ENCODE peak calls at places on chromosomes 16 and 17, in four cellular contexts. U, F, S and N are unnamed samples.

GRCh38 chr17:42428141-42428944 is 5.3 kb upstream of the CAVIN1 start:
- DNase-seq in S (peak), F (peak), U (peak), N (no peak)

GRCh38 chr17:77320046-77320445 is 179.3 kb downstream of the SEC14L1 start:
- DNase-seq in F (peak), U (no peak), S (peak), N (no peak)

GRCh38 chr16:1181715-1182671 is 29.1 kb downstream of the CACNA1H start:
- DNase-seq in S (peak), U (peak), F (peak), N (peak)

GRCh38 chr16:59478806-59479205 is 744.7 kb upstream of the GOT2 start:
- DNase-seq in S (peak), U (peak), F (no peak), N (peak)

GRCh38 chr17:17435323-17435722 is 41.5 kb upstream of the MED9 start:
- DNase-seq in U (peak), F (peak), S (no peak), N (peak)

GRCh38 chr17:9472541-9472940 is 103.1 kb downstream of the STX8 start:
- DNase-seq in U (peak), F (peak), S (no peak), N (no peak)

GRCh38 chr16:86059253-86060171 is 160.6 kb downstream of the IRF8 start:
- DNase-seq in U (no peak), F (peak), S (no peak), N (no peak)

GRCh38 chr17:15436399-15437369 is 30.7 kb downstream of the CDRT4 start:
- DNase-seq in F (peak), S (no peak), U (peak), N (peak)

GRCh38 chr16:81403601-81404391 is 40.8 kb upstream of the CMIP start:
- DNase-seq in S (peak), U (peak), F (peak), N (peak)

GRCh38 chr16:4868046-4868445 is 20.8 kb downstream of the UBN1 start:
- DNase-seq in S (no peak), F (no peak), U (no peak), N (no peak)

GRCh38 chr17:44071198-44071520 is 624 bp downstream of the G6PC3 start:
- DNase-seq in S (no peak), F (peak), U (no peak), N (no peak)

GRCh38 chr17:63826468-63827001 is 696 bp upstream of the PSMC5 start:
- DNase-seq in S (no peak), F (peak), U (no peak), N (peak)

GRCh38 chr16:55048745-55049144 is 118.1 kb downstream of the IRX5 start:
- DNase-seq in S (no peak), F (no peak), U (no peak), N (no peak)

GRCh38 chr16:84344781-84345180 is 23.6 kb upstream of the ATP2C2 start:
- DNase-seq in F (no peak), S (no peak), U (no peak), N (no peak)

GRCh38 chr16:58413359-58413758 is 21.1 kb downstream of the GINS3 start:
- DNase-seq in U (no peak), F (no peak), S (no peak), N (no peak)

GRCh38 chr17:44932526-44933097 is 15.0 kb downstream of the KIF18B start:
- DNase-seq in U (no peak), F (no peak), S (no peak), N (no peak)

GRCh38 chr17:36901506-36901905 is 35.8 kb upstream of the LHX1 start:
- DNase-seq in S (peak), F (peak), U (no peak), N (no peak)

GRCh38 chr16:50247123-50247905 is 19.0 kb upstream of the ADCY7 start:
- DNase-seq in S (no peak), F (no peak), U (no peak), N (no peak)
- H3K4me2 ChIP-seq in S (no peak), F (no peak), U (no peak), N (peak)

GRCh38 chr17:68612228-68612922 is 11.2 kb upstream of the FAM20A start:
- DNase-seq in S (no peak), F (no peak), U (no peak), N (no peak)

GRCh38 chr17:68612923-68613292 is 11.7 kb upstream of the FAM20A start:
- DNase-seq in F (no peak), S (no peak), U (no peak), N (peak)

GRCh38 chr17:68614718-68615117 is 13.6 kb upstream of the FAM20A start:
- DNase-seq in F (no peak), U (no peak), S (no peak), N (peak)

GRCh38 chr17:68613739-68614298 is 12.7 kb upstream of the FAM20A start:
- DNase-seq in F (peak), S (peak), U (peak), N (peak)

GRCh38 chr17:68616334-68616733 is 15.2 kb upstream of the FAM20A start:
- DNase-seq in S (no peak), F (no peak), U (no peak), N (no peak)
- H2AFZ ChIP-seq in S (no peak), F (no peak), U (no peak), N (no peak)

GRCh38 chr16:64312292-64312691 is 809.6 kb downstream of the CDH11 start:
- DNase-seq in S (no peak), F (no peak), U (no peak), N (no peak)
- H3K4me2 ChIP-seq in S (no peak), F (no peak), U (no peak), N (no peak)

GRCh38 chr17:323721-324139 is 28.9 kb downstream of the RPH3AL start:
- DNase-seq in S (no peak), F (no peak), U (no peak), N (no peak)

GRCh38 chr17:321386-321941 is 31.1 kb downstream of the RPH3AL start:
- DNase-seq in S (no peak), U (no peak), F (no peak), N (no peak)

GRCh38 chr17:322006-322780 is 30.4 kb downstream of the RPH3AL start:
- DNase-seq in U (no peak), F (no peak), S (no peak), N (no peak)

GRCh38 chr17:324151-324571 is 28.4 kb downstream of the RPH3AL start:
- DNase-seq in S (no peak), U (no peak), F (no peak), N (no peak)

GRCh38 chr17:323181-323580 is 29.4 kb downstream of the RPH3AL start:
- DNase-seq in U (no peak), S (no peak), F (no peak), N (no peak)
- H2AFZ ChIP-seq in U (no peak), S (no peak), F (no peak), N (no peak)

GRCh38 chr16:23861874-23862273 is 26.1 kb downstream of the PRKCB start:
- DNase-seq in F (no peak), U (no peak), S (no peak), N (no peak)

GRCh38 chr16:23857901-23858300 is 22.1 kb downstream of the PRKCB start:
- DNase-seq in U (no peak), S (no peak), F (no peak), N (no peak)

GRCh38 chr16:23857256-23857891 is 21.6 kb downstream of the PRKCB start:
- DNase-seq in S (no peak), F (no peak), U (no peak), N (no peak)

GRCh38 chr16:23858496-23859062 is 22.8 kb downstream of the PRKCB start:
- DNase-seq in S (peak), F (no peak), U (no peak), N (no peak)

GRCh38 chr16:23859713-23860269 is 24.0 kb downstream of the PRKCB start:
- DNase-seq in S (no peak), F (no peak), U (no peak), N (no peak)
- H3K4me2 ChIP-seq in S (no peak), F (no peak), U (no peak), N (no peak)

DNA sequence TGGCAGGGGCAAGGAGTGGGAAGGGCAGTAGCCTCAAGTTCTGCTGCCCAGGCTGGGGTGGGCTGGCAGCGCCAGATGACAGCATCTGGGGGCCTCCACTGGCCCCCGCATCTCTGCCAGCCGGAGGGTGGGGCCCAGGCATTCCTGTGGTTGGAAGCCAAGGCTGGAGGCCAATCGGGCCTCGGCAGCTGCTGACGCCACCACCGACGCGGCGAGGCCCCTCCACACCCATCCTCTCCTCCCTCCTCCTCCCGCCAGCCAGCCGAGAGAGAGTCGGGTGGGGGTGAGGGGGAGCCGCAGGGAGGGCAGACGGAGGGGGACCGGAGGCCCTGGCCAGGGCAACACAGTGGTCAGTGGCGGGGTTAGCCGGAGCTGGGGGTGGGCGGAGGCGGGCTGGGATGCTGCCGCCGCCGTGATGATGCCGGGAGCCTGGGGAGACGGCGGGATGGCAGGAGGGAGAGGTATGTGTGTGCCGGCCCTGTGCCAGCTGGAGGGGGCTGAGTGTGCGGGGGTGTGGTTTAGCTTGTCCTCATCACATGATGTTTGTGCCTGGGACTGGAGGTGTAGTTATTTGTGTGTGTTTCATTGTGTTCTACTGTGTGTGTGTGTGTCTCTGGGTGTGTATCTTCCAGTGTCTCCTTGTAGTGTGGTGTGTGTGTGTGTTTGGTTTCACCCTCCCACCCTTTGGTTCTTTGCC is 36.6 kb downstream of the ARHGAP23 start:
- DNase-seq in F (peak), S (peak), U (peak), N (no peak)
- H2AFZ ChIP-seq in F (no peak), S (peak), U (no peak), N (no peak)